ENCODE peak calls at places on chromosome 19, in eight cellular contexts. Y is fibroblast of mammary gland, T is right atrium auricular region, O is sigmoid colon, V is neural progenitor cell, J is astrocyte of the cerebellum, E is HFF-Myc, L is choroid plexus epithelial cell. U is an unnamed sample.

GRCh38 chr19:48962849-48963165 is 2.3 kb upstream of the FTL start:
- DNase-seq in Y (no peak), J (no peak), L (no peak), O (no peak), T (no peak), V (no peak), E (no peak), U (no peak)

GRCh38 chr19:16112778-16113177 is 1.1 kb downstream of the RAB8A start:
- DNase-seq in E (no peak), J (no peak), O (no peak), L (no peak), V (no peak), T (no peak), Y (no peak), U (no peak)

GRCh38 chr19:57302020-57302465 is 18.2 kb upstream of the ZNF543 start:
- DNase-seq in E (peak; percentile 47), Y (peak; percentile 97), O (no peak), L (peak; percentile 98), T (no peak), V (no peak), J (peak; percentile 49), U (no peak)

GRCh38 chr19:22502766-22503165 is 80.6 kb upstream of the ZNF98 start:
- DNase-seq in L (no peak), Y (no peak), J (no peak), O (no peak), E (no peak), V (no peak), T (no peak), U (no peak)

GRCh38 chr19:13902993-13903555 is 2.8 kb downstream of the BRME1 start:
- DNase-seq in L (peak; percentile 29), J (no peak), T (no peak), V (no peak), O (no peak), Y (peak; percentile 15), E (no peak), U (peak; percentile 35)

GRCh38 chr19:12163841-12164240 is 945 bp downstream of the ZNF136 start:
- DNase-seq in L (peak; percentile 34), V (peak; percentile 24), Y (peak; percentile 51), O (no peak), J (no peak), E (no peak), T (no peak), U (no peak)

GRCh38 chr19:17633700-17634099 is 54.5 kb downstream of the UNC13A start:
- DNase-seq in J (no peak), L (no peak), T (no peak), V (no peak), E (no peak), O (no peak), Y (no peak), U (no peak)

GRCh38 chr19:6587093-6587820 is 3.7 kb downstream of the CD70 start:
- DNase-seq in Y (peak; percentile 13), T (no peak), E (no peak), V (peak; percentile 43), O (no peak), L (no peak), J (no peak), U (no peak)

GRCh38 chr19:40262422-40262821 is 22.7 kb downstream of the AKT2 start:
- DNase-seq in O (no peak), J (no peak), T (no peak), L (no peak), V (no peak), E (no peak), Y (no peak), U (no peak)

GRCh38 chr19:48982280-48982679 is 10.8 kb downstream of the GYS1 start:
- DNase-seq in L (no peak), J (no peak), T (no peak), E (no peak), Y (no peak), O (no peak), V (peak; percentile 63), U (no peak)

GRCh38 chr19:18097993-18098890 is 664 bp downstream of the MAST3 start:
- DNase-seq in V (no peak), Y (no peak), O (no peak), T (no peak), J (no peak), E (no peak), L (no peak), U (no peak)

GRCh38 chr19:10353793-10354391 is 14.5 kb upstream of the ICAM3 start:
- DNase-seq in T (peak; percentile 64), J (no peak), O (no peak), L (peak; percentile 50), V (peak; percentile 95), Y (peak; percentile 41), E (no peak), U (no peak)

GRCh38 chr19:57566396-57567256 is 7.0 kb upstream of the ZNF550 start:
- DNase-seq in T (no peak), O (no peak), J (peak; percentile 18), V (peak; percentile 40), L (peak; percentile 61), Y (peak; percentile 62), E (no peak), U (no peak)

GRCh38 chr19:10574462-10574861 is 5.7 kb upstream of the CDKN2D start:
- DNase-seq in J (no peak), E (no peak), O (no peak), L (no peak), V (no peak), Y (no peak), T (no peak), U (no peak)

DNA sequence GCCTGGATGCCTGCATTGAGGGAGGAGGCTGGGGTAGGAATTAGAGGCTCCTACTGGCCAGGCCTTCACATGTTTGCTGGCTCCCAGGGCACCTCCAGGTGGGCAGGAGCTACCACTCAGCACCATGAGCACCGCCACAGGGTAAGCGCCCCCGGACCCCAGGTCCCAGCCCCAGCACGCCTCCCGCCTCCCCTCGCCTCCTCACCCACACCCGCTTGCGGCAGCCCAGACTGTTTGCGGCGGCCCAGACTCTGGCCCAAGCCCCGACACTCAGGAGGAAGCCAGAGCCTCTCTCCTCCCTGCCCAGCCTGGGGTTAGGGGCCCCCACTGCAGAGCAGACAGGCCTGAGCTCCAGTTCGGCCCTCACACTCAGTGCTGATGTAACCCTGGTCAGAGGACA is 652 bp downstream of the EPS8L1 start:
- DNase-seq in E (no peak), V (no peak), T (no peak), L (no peak), Y (no peak), O (no peak), J (no peak), U (no peak)
- H3K4me3 ChIP-seq in E (no peak overlapping the region), V (no peak overlapping the region), T (no peak overlapping the region), L (no peak overlapping the region), Y (no peak overlapping the region), O (no peak overlapping the region), J (no peak overlapping the region), U (no peak overlapping the region)

GRCh38 chr19:46409146-46409545 is 4.2 kb downstream of the CCDC8 start:
- DNase-seq in L (no peak), T (no peak), J (no peak), Y (no peak), V (no peak), O (no peak), E (no peak), U (no peak)

GRCh38 chr19:46411088-46412033 is 2.0 kb downstream of the CCDC8 start:
- DNase-seq in E (no peak), J (no peak), V (no peak), O (no peak), T (no peak), L (no peak), Y (no peak), U (no peak)

GRCh38 chr19:46410205-46411087 is 2.9 kb downstream of the CCDC8 start:
- DNase-seq in V (no peak), T (no peak), L (no peak), O (no peak), J (no peak), E (no peak), Y (no peak), U (no peak)

GRCh38 chr19:46407891-46408426 is 5.4 kb downstream of the CCDC8 start:
- DNase-seq in O (no peak), E (no peak), Y (no peak), J (no peak), T (no peak), L (no peak), V (no peak), U (no peak)

DNA sequence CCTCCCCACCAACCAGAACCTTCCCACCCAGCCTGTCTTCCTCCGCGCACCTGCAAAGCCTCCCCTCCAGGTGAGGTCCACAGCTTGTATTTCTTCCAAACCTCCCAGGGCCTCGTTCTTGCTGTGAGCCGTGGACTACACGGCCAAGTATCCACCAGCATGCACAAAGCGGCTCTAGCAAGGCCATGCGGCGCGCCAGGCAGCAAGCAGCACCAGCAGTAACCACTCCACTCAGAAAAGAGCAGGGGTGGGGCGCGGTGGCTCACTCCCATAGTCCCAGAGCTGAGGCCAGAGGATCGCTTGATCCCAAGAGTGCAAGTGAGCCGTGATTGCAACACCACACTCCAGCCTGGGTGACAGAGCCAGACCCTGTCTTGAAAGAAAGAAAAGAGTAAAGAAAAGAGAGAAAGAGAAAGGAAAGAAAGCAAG is 4.7 kb downstream of the CCDC8 start:
- DNase-seq in J (no peak), V (peak; percentile 44), O (peak; percentile 93), L (peak; percentile 54), E (no peak), T (peak; percentile 89), Y (peak; percentile 58), U (no peak)
- H3K4me3 ChIP-seq in J (no peak overlapping the region), V (peak overlapping the region; percentile 31), O (no peak overlapping the region), L (peak overlapping the region; percentile 23), E (peak overlapping the region; percentile 2), T (no peak overlapping the region), Y (no peak overlapping the region), U (no peak overlapping the region)

DNA sequence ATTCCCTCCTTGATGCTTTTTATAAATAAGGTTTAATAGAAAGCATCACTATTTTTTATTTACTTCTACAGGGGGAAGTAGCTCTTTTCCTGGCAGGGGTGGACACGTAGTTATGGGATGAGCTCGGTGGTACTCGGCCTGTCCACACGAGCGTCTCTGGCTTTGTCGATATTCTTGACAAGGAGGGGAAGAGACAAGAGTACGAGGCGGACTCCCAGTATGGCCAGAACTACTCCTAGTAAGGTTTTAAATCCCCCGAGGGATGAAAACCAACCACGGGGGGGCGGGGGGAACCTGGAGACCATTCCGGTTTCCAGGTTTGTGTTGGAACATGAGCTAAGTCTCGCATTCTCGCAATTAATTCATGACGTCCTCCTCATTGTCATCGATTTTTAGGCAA is 5.6 kb upstream of the BSG start:
- DNase-seq in V (no peak), O (peak; percentile 65), T (no peak), L (no peak), E (no peak), Y (no peak), J (no peak), U (no peak)
- H3K4me3 ChIP-seq in V (no peak overlapping the region), O (peak overlapping the region; percentile 8), T (no peak overlapping the region), L (no peak overlapping the region), E (no peak overlapping the region), Y (no peak overlapping the region), J (no peak overlapping the region), U (no peak overlapping the region)

DNA sequence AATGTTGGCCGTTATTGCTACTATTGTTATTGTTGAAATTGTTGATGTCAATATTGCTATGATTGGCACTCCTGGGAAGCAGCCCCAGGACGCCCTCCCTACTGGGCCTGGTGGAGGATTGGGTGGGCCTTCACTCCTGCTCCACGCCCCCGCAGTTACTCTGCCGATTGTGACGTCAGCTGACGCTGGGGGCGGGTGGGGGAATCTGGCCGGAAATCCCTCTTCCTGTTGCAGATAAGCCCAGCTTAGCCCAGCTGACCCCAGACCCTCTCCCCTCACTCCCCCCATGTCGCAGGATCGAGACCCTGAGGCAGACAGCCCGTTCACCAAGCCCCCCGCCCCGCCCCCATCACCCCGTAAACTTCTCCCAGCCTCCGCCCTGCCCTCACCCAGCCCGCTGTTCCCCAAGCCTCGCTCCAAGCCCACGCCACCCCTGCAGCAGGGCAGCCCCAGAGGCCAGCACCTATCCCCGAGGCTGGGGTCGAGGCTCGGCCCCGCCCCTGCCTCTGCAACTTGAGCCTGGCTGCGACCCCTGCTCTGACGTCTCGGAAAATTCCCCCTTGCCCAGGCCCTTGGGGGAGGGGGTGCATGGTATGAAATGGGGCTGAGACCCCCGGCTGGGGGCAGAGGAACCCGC is at the start of gene ETV2:
- DNase-seq in E (no peak), T (no peak), Y (peak; percentile 54), L (peak; percentile 38), J (no peak), V (peak; percentile 61), O (no peak), U (no peak)
- H3K4me3 ChIP-seq in E (no peak within 1 kb of the TSS), T (no peak within 1 kb of the TSS), Y (peak within 1 kb of the TSS; percentile 6), L (peak within 1 kb of the TSS; percentile 37), J (no peak within 1 kb of the TSS), V (no peak within 1 kb of the TSS), O (no peak within 1 kb of the TSS), U (no peak within 1 kb of the TSS)

U was measured in CD4-positive, alpha-beta memory T cell.